ENCODE peak calls at places on chromosomes 7 and 10, in seven cellular contexts. One of them, this sample, is unnamed.

GRCh38 chr7:73977626-73978618 is 50.1 kb upstream of the ELN start:
- DNase-seq in hepatocyte: peak
- DNase-seq in psoas muscle: no peak
- DNase-seq in heart left ventricle: peak
- DNase-seq in left lung: no peak
- DNase-seq in IMR-90: no peak
- DNase-seq in cardiac muscle cell: no peak
- DNase-seq in this sample: no peak

GRCh38 chr10:30970760-30971460 is 60.8 kb downstream of the ZNF438 start:
- DNase-seq in hepatocyte: no peak
- DNase-seq in psoas muscle: peak
- DNase-seq in heart left ventricle: peak
- DNase-seq in left lung: no peak
- DNase-seq in IMR-90: peak
- DNase-seq in cardiac muscle cell: no peak
- DNase-seq in this sample: no peak

GRCh38 chr7:1668486-1668931 is 1.6 kb upstream of the ELFN1 start:
- DNase-seq in hepatocyte: peak
- DNase-seq in psoas muscle: peak
- DNase-seq in heart left ventricle: peak
- DNase-seq in left lung: peak
- DNase-seq in IMR-90: no peak
- DNase-seq in cardiac muscle cell: peak
- DNase-seq in this sample: no peak

GRCh38 chr7:15686209-15686956 is at the start of gene MEOX2:
- DNase-seq in hepatocyte: peak
- DNase-seq in psoas muscle: peak
- DNase-seq in heart left ventricle: peak
- DNase-seq in left lung: peak
- DNase-seq in IMR-90: peak
- DNase-seq in cardiac muscle cell: peak
- DNase-seq in this sample: no peak

GRCh38 chr10:5584895-5585516 is 60.2 kb downstream of the CALML3 start:
- DNase-seq in hepatocyte: no peak
- DNase-seq in psoas muscle: no peak
- DNase-seq in heart left ventricle: no peak
- DNase-seq in left lung: peak
- DNase-seq in IMR-90: peak
- DNase-seq in cardiac muscle cell: no peak
- DNase-seq in this sample: peak

GRCh38 chr7:101933685-101934084 is 116.3 kb downstream of the CUX1 start:
- DNase-seq in hepatocyte: no peak
- DNase-seq in psoas muscle: no peak
- DNase-seq in heart left ventricle: no peak
- DNase-seq in left lung: no peak
- DNase-seq in IMR-90: no peak
- DNase-seq in cardiac muscle cell: no peak
- DNase-seq in this sample: no peak

GRCh38 chr7:133401225-133401624 is 148.3 kb downstream of the EXOC4 start:
- DNase-seq in hepatocyte: no peak
- DNase-seq in psoas muscle: no peak
- DNase-seq in heart left ventricle: no peak
- DNase-seq in left lung: no peak
- DNase-seq in IMR-90: peak
- DNase-seq in cardiac muscle cell: no peak
- DNase-seq in this sample: no peak

GRCh38 chr10:1323951-1324350 is 267.8 kb downstream of the WDR37 start:
- DNase-seq in hepatocyte: no peak
- DNase-seq in psoas muscle: no peak
- DNase-seq in heart left ventricle: no peak
- DNase-seq in left lung: no peak
- DNase-seq in IMR-90: no peak
- DNase-seq in cardiac muscle cell: no peak
- DNase-seq in this sample: no peak

GRCh38 chr10:85978566-85979358 is 387.8 kb downstream of the GRID1 start:
- DNase-seq in hepatocyte: no peak
- DNase-seq in psoas muscle: no peak
- DNase-seq in heart left ventricle: no peak
- DNase-seq in left lung: no peak
- DNase-seq in IMR-90: no peak
- DNase-seq in cardiac muscle cell: no peak
- DNase-seq in this sample: peak

GRCh38 chr7:149680316-149681025 is 92.9 kb downstream of the ZNF467 start:
- DNase-seq in hepatocyte: no peak
- DNase-seq in psoas muscle: no peak
- DNase-seq in heart left ventricle: no peak
- DNase-seq in left lung: no peak
- DNase-seq in IMR-90: peak
- DNase-seq in cardiac muscle cell: no peak
- DNase-seq in this sample: no peak

GRCh38 chr7:126750207-126750911 is 502.4 kb downstream of the GRM8 start:
- DNase-seq in hepatocyte: no peak
- DNase-seq in psoas muscle: no peak
- DNase-seq in heart left ventricle: no peak
- DNase-seq in left lung: no peak
- DNase-seq in IMR-90: no peak
- DNase-seq in cardiac muscle cell: no peak
- DNase-seq in this sample: no peak

GRCh38 chr10:19874791-19875190 is 58.6 kb downstream of the PLXDC2 start:
- DNase-seq in hepatocyte: no peak
- DNase-seq in psoas muscle: no peak
- DNase-seq in heart left ventricle: no peak
- DNase-seq in left lung: no peak
- DNase-seq in IMR-90: no peak
- DNase-seq in cardiac muscle cell: no peak
- DNase-seq in this sample: no peak

GRCh38 chr10:53109320-53109719 is 336.7 kb upstream of the MBL2 start:
- DNase-seq in hepatocyte: no peak
- DNase-seq in psoas muscle: no peak
- DNase-seq in heart left ventricle: no peak
- DNase-seq in left lung: no peak
- DNase-seq in IMR-90: no peak
- DNase-seq in cardiac muscle cell: no peak
- DNase-seq in this sample: no peak

GRCh38 chr10:3199488-3199887 is 26.9 kb upstream of the PITRM1 start:
- DNase-seq in hepatocyte: no peak
- DNase-seq in psoas muscle: no peak
- DNase-seq in heart left ventricle: no peak
- DNase-seq in left lung: no peak
- DNase-seq in IMR-90: no peak
- DNase-seq in cardiac muscle cell: no peak
- DNase-seq in this sample: no peak

GRCh38 chr7:132730126-132730525 is 153.9 kb upstream of the PLXNA4 start:
- DNase-seq in hepatocyte: no peak
- DNase-seq in psoas muscle: no peak
- DNase-seq in heart left ventricle: no peak
- DNase-seq in left lung: no peak
- DNase-seq in IMR-90: no peak
- DNase-seq in cardiac muscle cell: no peak
- DNase-seq in this sample: no peak

GRCh38 chr10:11516419-11516721 is 95.1 kb downstream of the USP6NL start:
- DNase-seq in hepatocyte: no peak
- DNase-seq in psoas muscle: no peak
- DNase-seq in heart left ventricle: no peak
- DNase-seq in left lung: no peak
- DNase-seq in IMR-90: no peak
- DNase-seq in cardiac muscle cell: no peak
- DNase-seq in this sample: no peak

GRCh38 chr10:70893227-70894006 is 5.1 kb upstream of the PCBD1 start:
- DNase-seq in hepatocyte: no peak
- DNase-seq in psoas muscle: no peak
- DNase-seq in heart left ventricle: no peak
- DNase-seq in left lung: no peak
- DNase-seq in IMR-90: no peak
- DNase-seq in cardiac muscle cell: no peak
- DNase-seq in this sample: no peak

GRCh38 chr10:60236869-60237524 is 152.7 kb downstream of the ANK3 start:
- DNase-seq in hepatocyte: no peak
- DNase-seq in psoas muscle: peak
- DNase-seq in heart left ventricle: peak
- DNase-seq in left lung: peak
- DNase-seq in IMR-90: no peak
- DNase-seq in cardiac muscle cell: no peak
- DNase-seq in this sample: no peak

GRCh38 chr7:120028636-120029035 is 244.3 kb upstream of the KCND2 start:
- DNase-seq in hepatocyte: no peak
- DNase-seq in psoas muscle: no peak
- DNase-seq in heart left ventricle: no peak
- DNase-seq in left lung: no peak
- DNase-seq in IMR-90: peak
- DNase-seq in cardiac muscle cell: no peak
- DNase-seq in this sample: no peak

GRCh38 chr10:22486431-22486830 is 141.1 kb downstream of the SPAG6 start:
- DNase-seq in hepatocyte: no peak
- DNase-seq in psoas muscle: no peak
- DNase-seq in heart left ventricle: no peak
- DNase-seq in left lung: no peak
- DNase-seq in IMR-90: no peak
- DNase-seq in cardiac muscle cell: no peak
- DNase-seq in this sample: no peak

GRCh38 chr10:31320598-31321211 is 1.7 kb downstream of the ZEB1 start:
- DNase-seq in hepatocyte: peak
- DNase-seq in psoas muscle: peak
- DNase-seq in heart left ventricle: peak
- DNase-seq in left lung: peak
- DNase-seq in IMR-90: peak
- DNase-seq in cardiac muscle cell: peak
- DNase-seq in this sample: no peak

GRCh38 chr7:25621993-25622392 is 393.7 kb upstream of the NPVF start:
- DNase-seq in hepatocyte: no peak
- DNase-seq in psoas muscle: no peak
- DNase-seq in heart left ventricle: no peak
- DNase-seq in left lung: no peak
- DNase-seq in IMR-90: no peak
- DNase-seq in cardiac muscle cell: no peak
- DNase-seq in this sample: no peak
- H3K27ac ChIP-seq in hepatocyte: no peak
- H3K27ac ChIP-seq in psoas muscle: no peak
- H3K27ac ChIP-seq in heart left ventricle: no peak
- H3K27ac ChIP-seq in left lung: no peak
- H3K27ac ChIP-seq in IMR-90: no peak
- H3K27ac ChIP-seq in cardiac muscle cell: no peak
- H3K27ac ChIP-seq in this sample: no peak

DNA sequence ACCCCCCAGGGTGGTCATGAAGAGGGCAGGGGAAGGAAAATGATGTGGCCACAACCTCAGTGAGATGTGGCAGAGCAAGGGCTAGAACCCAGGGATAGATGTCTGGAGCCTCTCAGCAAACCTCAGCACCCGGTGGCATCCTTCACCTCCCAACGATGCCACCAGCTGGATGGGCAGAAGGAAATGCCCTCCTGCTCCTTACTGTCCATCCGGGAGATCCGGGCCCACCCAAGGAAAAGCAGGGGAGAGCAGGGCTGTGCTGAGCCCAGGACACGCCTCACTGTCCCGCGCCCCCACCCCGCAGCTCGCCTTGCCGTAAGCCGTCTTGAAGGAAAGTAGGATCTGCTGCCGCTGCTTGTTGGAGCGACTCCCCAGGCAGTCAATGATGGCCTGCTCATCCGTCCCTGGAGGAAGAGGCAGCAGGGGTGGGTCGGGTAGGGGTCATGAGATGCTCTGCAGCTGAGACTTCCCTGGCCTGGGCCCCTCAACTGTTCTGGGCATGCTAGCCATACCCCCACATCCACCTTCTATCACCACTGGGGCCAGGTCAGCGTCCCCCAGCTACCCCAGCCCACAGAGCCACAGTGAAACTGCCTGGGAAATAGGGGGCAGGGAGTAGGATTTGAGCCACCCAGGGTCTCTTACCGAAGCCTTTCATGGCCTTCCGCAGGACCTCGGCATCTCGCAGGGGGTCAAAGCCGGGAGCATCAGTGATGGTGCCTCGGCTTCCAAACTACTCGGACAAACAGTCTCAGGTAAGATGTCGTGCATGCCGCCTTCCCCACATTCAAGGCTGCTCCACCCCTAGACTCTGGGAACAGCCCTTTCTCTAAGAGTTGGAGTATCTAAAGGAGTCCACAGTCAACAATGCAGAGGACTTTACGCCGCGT is 34.3 kb downstream of the PLAC9 start:
- DNase-seq in hepatocyte: no peak
- DNase-seq in psoas muscle: no peak
- DNase-seq in heart left ventricle: no peak
- DNase-seq in left lung: no peak
- DNase-seq in IMR-90: no peak
- DNase-seq in cardiac muscle cell: no peak
- DNase-seq in this sample: no peak
- H3K27ac ChIP-seq in hepatocyte: no peak
- H3K27ac ChIP-seq in psoas muscle: peak
- H3K27ac ChIP-seq in heart left ventricle: peak
- H3K27ac ChIP-seq in left lung: peak
- H3K27ac ChIP-seq in IMR-90: peak
- H3K27ac ChIP-seq in cardiac muscle cell: no peak
- H3K27ac ChIP-seq in this sample: peak

DNA sequence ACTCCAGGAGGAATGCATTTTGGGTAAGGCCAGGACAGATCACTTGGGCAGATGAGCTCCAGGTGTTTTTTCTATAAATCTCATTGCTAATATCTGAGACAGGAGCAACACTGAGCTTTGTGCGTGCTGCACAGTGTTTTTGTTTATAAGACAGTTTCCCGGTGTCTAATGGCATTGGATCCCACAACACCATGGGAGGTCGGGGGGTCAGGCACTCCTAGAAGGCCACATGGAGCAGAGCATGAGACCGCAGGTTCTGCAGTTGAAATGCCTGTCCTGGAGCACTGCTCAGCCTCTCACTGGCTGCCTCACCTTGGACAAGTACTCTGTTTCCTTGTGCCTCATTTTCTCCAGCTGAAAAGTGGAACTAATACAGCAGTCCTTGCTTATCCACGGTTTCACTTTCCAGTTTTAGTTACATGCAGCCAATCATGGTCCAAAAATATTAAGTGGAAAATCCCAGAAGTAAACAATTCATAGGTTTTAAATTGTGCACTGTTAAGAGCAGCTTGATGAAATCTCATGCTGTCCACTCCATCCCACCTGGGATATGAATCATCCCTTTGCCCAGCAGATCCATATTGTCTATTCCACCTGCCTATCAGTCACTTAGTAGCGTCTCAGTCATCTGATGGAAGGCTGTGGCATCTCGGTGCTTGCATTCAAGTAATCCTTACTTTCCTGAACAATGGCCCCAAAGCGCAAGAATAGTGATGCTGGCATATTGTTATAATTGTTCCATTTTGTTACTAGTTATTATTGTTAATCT is 35.2 kb downstream of the ATXN7L1 start:
- DNase-seq in hepatocyte: no peak
- DNase-seq in psoas muscle: no peak
- DNase-seq in heart left ventricle: no peak
- DNase-seq in left lung: no peak
- DNase-seq in IMR-90: peak
- DNase-seq in cardiac muscle cell: no peak
- DNase-seq in this sample: no peak
- H3K27ac ChIP-seq in hepatocyte: no peak
- H3K27ac ChIP-seq in psoas muscle: no peak
- H3K27ac ChIP-seq in heart left ventricle: no peak
- H3K27ac ChIP-seq in left lung: no peak
- H3K27ac ChIP-seq in IMR-90: no peak
- H3K27ac ChIP-seq in cardiac muscle cell: no peak
- H3K27ac ChIP-seq in this sample: peak

DNA sequence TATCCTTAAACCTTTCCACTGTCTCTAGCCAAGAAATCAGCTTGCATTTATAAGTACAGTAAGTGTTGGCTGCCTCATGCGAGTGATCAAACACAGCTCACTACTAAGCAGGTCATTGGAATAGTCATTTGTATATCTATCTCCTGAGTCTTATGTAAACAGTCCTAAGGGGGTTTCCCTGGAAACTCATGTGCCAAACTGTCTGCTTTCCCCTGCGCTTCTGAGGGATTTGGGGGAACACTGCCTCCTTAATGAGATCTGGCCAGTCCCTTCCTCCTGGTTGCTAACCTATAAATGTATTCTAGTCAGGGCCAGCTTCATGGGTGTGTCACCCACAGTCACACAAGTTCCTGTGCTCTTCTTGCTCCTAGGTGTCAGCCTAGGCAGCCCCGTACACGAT is 133.1 kb downstream of the CD36 start:
- DNase-seq in hepatocyte: peak
- DNase-seq in psoas muscle: no peak
- DNase-seq in heart left ventricle: no peak
- DNase-seq in left lung: no peak
- DNase-seq in IMR-90: peak
- DNase-seq in cardiac muscle cell: no peak
- DNase-seq in this sample: no peak
- H3K27ac ChIP-seq in hepatocyte: peak
- H3K27ac ChIP-seq in psoas muscle: no peak
- H3K27ac ChIP-seq in heart left ventricle: peak
- H3K27ac ChIP-seq in left lung: no peak
- H3K27ac ChIP-seq in IMR-90: no peak
- H3K27ac ChIP-seq in cardiac muscle cell: no peak
- H3K27ac ChIP-seq in this sample: peak